ENCODE peak calls at places on chromosome 21, in seven cellular contexts. V, S, Z, C, F, M and X are unnamed samples. For H3K9me3 and H3K27me3, the result is how much of the 10 kb centered on the place peaks cover.

GRCh38 chr21:22536511-22536910 is 1538.3 kb downstream of the NCAM2 start:
- DNase-seq in V (no peak), S (no peak), Z (no peak), C (no peak), F (no peak), M (no peak), X (no peak)

GRCh38 chr21:45550552-45551210 is 8.4 kb upstream of the SLC19A1 start:
- DNase-seq in V (peak), S (peak), Z (peak), C (peak), F (peak), M (peak), X (peak)

GRCh38 chr21:45533731-45534571 is 8.3 kb downstream of the SLC19A1 start:
- DNase-seq in V (peak), S (peak), Z (peak), C (no peak), F (no peak), M (peak), X (no peak)

GRCh38 chr21:37551406-37552355 is 185.1 kb downstream of the DYRK1A start:
- DNase-seq in V (no peak), S (no peak), Z (peak), C (no peak), F (no peak), M (no peak), X (no peak)

GRCh38 chr21:45095505-45095904 is 21.1 kb downstream of the ADARB1 start:
- DNase-seq in V (no peak), S (no peak), Z (no peak), C (no peak), F (no peak), M (no peak), X (no peak)

GRCh38 chr21:45537746-45538291 is 4.4 kb downstream of the SLC19A1 start:
- DNase-seq in V (peak), S (peak), Z (peak), C (no peak), F (no peak), M (peak), X (no peak)

GRCh38 chr21:34510148-34511142 is 1.6 kb downstream of the KCNE1 start:
- DNase-seq in V (peak), S (peak), Z (peak), C (no peak), F (no peak), M (peak), X (no peak)

GRCh38 chr21:18041012-18041411 is 203.6 kb upstream of the CHODL start:
- DNase-seq in V (no peak), S (no peak), Z (no peak), C (no peak), F (no peak), M (no peak), X (no peak)

GRCh38 chr21:27021801-27022200 is 54.9 kb upstream of the ADAMTS5 start:
- DNase-seq in V (no peak), S (no peak), Z (no peak), C (no peak), F (no peak), M (no peak), X (no peak)

GRCh38 chr21:44734841-44735240 is 23.5 kb upstream of the TSPEAR start:
- DNase-seq in V (no peak), S (no peak), Z (no peak), C (no peak), F (no peak), M (no peak), X (no peak)

GRCh38 chr21:31526040-31526439 is 133.5 kb upstream of the SOD1 start:
- DNase-seq in V (no peak), S (no peak), Z (no peak), C (no peak), F (no peak), M (no peak), X (no peak)

GRCh38 chr21:31444061-31444460 is 100.0 kb upstream of the TIAM1 start:
- DNase-seq in V (peak), S (no peak), Z (no peak), C (no peak), F (peak), M (no peak), X (no peak)

DNA sequence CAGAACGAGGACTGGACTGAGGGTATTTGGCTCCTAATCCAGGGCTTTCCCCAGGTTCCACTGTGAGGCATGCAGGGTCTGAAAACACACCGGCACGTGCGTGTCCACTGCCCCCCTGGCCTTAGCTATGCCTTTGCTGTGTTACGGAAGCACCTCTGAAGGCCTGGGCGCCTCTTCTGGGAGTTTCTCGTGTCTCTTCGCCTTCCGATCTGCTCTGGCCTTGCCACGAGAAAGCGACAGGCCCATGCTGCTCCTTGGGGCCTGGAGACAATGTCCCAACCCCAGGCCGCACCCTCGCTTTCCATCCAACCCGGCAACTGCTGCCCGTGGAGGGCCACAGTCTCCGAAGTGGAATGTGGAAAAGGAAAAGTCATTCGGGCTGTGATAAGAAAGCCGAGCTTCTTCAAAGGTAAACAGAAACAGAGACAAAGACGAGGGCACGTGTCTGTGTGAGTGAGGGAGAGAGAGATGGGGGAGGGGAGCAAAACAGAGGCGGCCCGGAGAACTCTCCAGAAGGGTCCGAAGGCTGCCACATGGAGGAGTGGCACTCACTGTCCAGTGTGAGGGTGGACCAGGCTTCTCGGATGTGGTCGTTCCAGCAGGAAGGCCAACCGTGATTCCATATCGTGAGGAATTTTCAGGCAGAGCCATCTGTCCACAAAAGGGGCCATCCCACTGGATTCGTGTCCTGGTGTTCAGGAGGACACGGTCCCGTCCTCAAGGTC is 3.4 kb upstream of the UMODL1 start:
- DNase-seq in V (no peak), S (no peak), Z (peak), C (no peak), F (no peak), M (no peak), X (no peak)
- H3K4me3 ChIP-seq in V (no peak), S (no peak), Z (no peak), C (no peak), F (no peak), M (no peak), X (no peak)

GRCh38 chr21:10641107-10641506 is 119.7 kb downstream of the TPTE start:
- DNase-seq in V (no peak), S (no peak), Z (no peak), C (no peak), F (no peak), M (no peak), X (no peak)
- H3K9me3 ChIP-seq in V (under half), S (under half), Z (under half), C (under half), F (under half), M (under half), X (half or more)

GRCh38 chr21:33035147-33035546 is 9.4 kb downstream of the OLIG2 start:
- DNase-seq in V (no peak), S (no peak), Z (no peak), C (no peak), F (no peak), M (no peak), X (no peak)
- H3K27me3 ChIP-seq in V (under half), S (half or more), Z (under half), C (under half), F (under half), M (half or more), X (under half)

GRCh38 chr21:42176864-42177263 is 42.1 kb upstream of the ABCG1 start:
- DNase-seq in V (no peak), S (no peak), Z (no peak), C (no peak), F (no peak), M (no peak), X (no peak)

GRCh38 chr21:42172596-42173483 is 46.1 kb upstream of the ABCG1 start:
- DNase-seq in V (no peak), S (peak), Z (no peak), C (no peak), F (no peak), M (no peak), X (no peak)

GRCh38 chr21:42175110-42175710 is 43.7 kb upstream of the ABCG1 start:
- DNase-seq in V (no peak), S (no peak), Z (no peak), C (no peak), F (no peak), M (no peak), X (no peak)

GRCh38 chr21:42171091-42172053 is 47.6 kb upstream of the ABCG1 start:
- DNase-seq in V (no peak), S (peak), Z (no peak), C (no peak), F (no peak), M (peak), X (no peak)

DNA sequence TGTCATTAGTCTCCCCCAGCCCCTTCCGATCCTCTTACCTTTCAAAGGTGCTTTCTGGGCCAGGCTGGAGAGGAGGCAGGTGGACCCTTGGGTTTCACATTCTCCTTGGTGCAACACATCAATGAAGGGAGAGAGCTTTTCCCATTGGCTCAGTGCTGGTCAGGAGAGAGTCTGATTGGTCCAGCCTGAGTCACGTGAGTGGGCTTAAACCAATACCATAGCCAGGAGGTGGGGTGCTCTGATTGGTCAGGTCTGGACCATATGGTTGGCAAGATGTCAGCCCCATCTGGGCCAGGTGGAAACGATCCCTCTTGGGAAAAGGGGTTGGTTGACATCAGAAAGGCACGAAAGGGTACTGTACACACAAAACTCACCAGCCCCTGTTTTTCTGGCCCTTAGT is 44.8 kb upstream of the ABCG1 start:
- DNase-seq in V (no peak), S (peak), Z (no peak), C (no peak), F (no peak), M (no peak), X (no peak)
- H3K4me3 ChIP-seq in V (no peak), S (no peak), Z (no peak), C (no peak), F (no peak), M (no peak), X (no peak)

GRCh38 chr21:25643486-25643885 is 4.4 kb downstream of the JAM2 start:
- DNase-seq in V (no peak), S (no peak), Z (no peak), C (no peak), F (no peak), M (no peak), X (no peak)
- H3K9me3 ChIP-seq in V (under half), S (under half), Z (under half), C (under half), F (under half), M (under half), X (under half)

DNA sequence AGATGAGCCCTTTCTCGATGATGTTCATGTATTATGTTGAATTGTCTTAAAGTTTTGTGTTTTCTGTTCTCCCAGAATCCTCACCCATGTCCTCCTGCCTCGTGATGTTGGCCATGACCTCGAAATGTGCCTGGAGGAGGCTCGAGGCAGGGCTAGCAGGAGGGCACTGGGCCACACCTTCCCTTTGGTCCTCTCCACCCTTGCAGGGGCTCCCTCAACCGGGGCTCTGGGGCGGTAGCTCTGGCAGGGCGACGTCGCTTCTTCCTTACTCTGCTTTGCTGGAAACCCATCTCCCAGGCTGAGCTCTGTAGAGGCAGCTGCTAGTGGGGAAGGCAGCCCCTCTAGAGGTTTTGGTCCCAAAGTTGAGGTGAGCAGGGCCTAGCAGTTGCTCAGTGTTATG is 14.3 kb downstream of the TFF3 start:
- DNase-seq in V (no peak), S (no peak), Z (no peak), C (no peak), F (no peak), M (no peak), X (no peak)
- H3K27me3 ChIP-seq in V (under half), S (under half), Z (under half), C (under half), F (under half), M (under half), X (under half)

GRCh38 chr21:43644609-43645008 is 14.7 kb downstream of the HSF2BP start:
- DNase-seq in V (peak), S (no peak), Z (no peak), C (no peak), F (no peak), M (no peak), X (no peak)

GRCh38 chr21:43643193-43643592 is 16.1 kb downstream of the HSF2BP start:
- DNase-seq in V (no peak), S (no peak), Z (no peak), C (no peak), F (no peak), M (no peak), X (no peak)

GRCh38 chr21:43645987-43646386 is 13.3 kb downstream of the HSF2BP start:
- DNase-seq in V (no peak), S (no peak), Z (no peak), C (no peak), F (no peak), M (no peak), X (no peak)

GRCh38 chr21:43646550-43647260 is 12.6 kb downstream of the HSF2BP start:
- DNase-seq in V (peak), S (peak), Z (peak), C (peak), F (peak), M (peak), X (peak)

DNA sequence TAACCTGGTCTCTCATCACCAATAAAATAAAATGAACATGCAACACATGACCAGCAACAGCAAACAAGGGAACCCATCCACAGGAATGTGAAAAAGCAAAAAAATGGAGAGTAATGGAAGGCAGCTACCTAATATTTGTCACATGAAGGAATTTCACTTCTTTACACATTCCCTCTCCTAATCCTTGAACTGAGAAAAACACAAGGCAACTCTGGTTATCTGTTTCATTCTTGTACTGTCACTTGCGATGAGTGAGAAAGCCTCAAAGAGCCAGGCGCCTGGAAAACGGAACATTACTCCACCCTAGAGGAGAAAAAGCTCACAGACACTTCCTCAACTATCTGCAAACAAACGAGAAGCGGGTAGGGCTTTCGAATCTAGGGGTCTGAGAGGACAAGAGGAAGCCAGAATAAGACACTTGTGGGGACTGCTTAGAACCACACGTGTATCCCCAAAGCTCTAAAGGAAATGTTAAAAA is 13.8 kb downstream of the HSF2BP start:
- DNase-seq in V (peak), S (no peak), Z (no peak), C (peak), F (peak), M (peak), X (peak)
- H3K4me3 ChIP-seq in V (no peak), S (no peak), Z (no peak), C (no peak), F (no peak), M (no peak), X (no peak)